ENCODE peak calls at places on chromosomes 12 and 14, in eight cellular contexts. R is natural killer cell; V is cardiac fibroblast; Q is stimulated activated CD8-positive, alpha-beta memory T cell treated with anti-CD3 and anti-CD28 coated beads, Interleukin-2, amount 100 ng/mL, for 1 hour; M is lower leg skin; L is fibroblast of lung; S is iPS-NIHi11; X is GM06990. J is an unnamed sample.

GRCh38 chr12:88299567-88300101 is 157.5 kb downstream of the TMTC3 start:
- DNase-seq in R (no peak), V (peak; percentile 92), Q (no peak), M (no peak), L (peak; percentile 96), S (no peak), X (peak; percentile 65), J (no peak)

GRCh38 chr14:24171422-24172260 is at the start of gene REC8:
- DNase-seq in R (peak; percentile 68), V (peak; percentile 88), Q (peak; percentile 43), M (no peak), L (peak; percentile 85), S (peak; percentile 98), X (peak; percentile 95), J (no peak)

GRCh38 chr12:10366875-10367274 is 23.0 kb downstream of the KLRK1 start:
- DNase-seq in R (no peak), V (peak; percentile 66), Q (no peak), M (no peak), L (peak; percentile 78), S (no peak), X (no peak), J (peak; percentile 25)

GRCh38 chr14:53519137-53519536 is 366.0 kb upstream of the DDHD1 start:
- DNase-seq in R (no peak), V (no peak), Q (no peak), M (no peak), L (no peak), S (no peak), X (no peak), J (no peak)

GRCh38 chr14:30988509-30988908 is 36.9 kb upstream of the AP4S1 start:
- DNase-seq in R (no peak), V (peak; percentile 17), Q (no peak), M (no peak), L (peak; percentile 26), S (no peak), X (no peak), J (no peak)

GRCh38 chr12:52434096-52434733 is at the start of gene KRT75:
- DNase-seq in R (no peak), V (no peak), Q (no peak), M (peak; percentile 81), L (no peak), S (no peak), X (no peak), J (no peak)

GRCh38 chr12:2248087-2248900 is 195.5 kb downstream of the CACNA1C start:
- DNase-seq in R (no peak), V (no peak), Q (no peak), M (no peak), L (peak; percentile 64), S (no peak), X (peak; percentile 36), J (no peak)

GRCh38 chr12:111143216-111143756 is 222.9 kb upstream of the MYL2 start:
- DNase-seq in R (no peak), V (no peak), Q (no peak), M (no peak), L (no peak), S (no peak), X (no peak), J (no peak)

GRCh38 chr12:95870897-95871296 is 12.1 kb downstream of the SNRPF start:
- DNase-seq in R (no peak), V (no peak), Q (no peak), M (no peak), L (no peak), S (no peak), X (no peak), J (no peak)

GRCh38 chr12:89756638-89757321 is 48.1 kb upstream of the ATP2B1 start:
- DNase-seq in R (no peak), V (peak; percentile 99), Q (no peak), M (no peak), L (peak; percentile 100), S (no peak), X (peak; percentile 83), J (peak; percentile 100)

GRCh38 chr14:37602605-37603453 is 7.4 kb downstream of the TTC6 start:
- DNase-seq in R (no peak), V (no peak), Q (no peak), M (no peak), L (no peak), S (no peak), X (no peak), J (no peak)

GRCh38 chr12:13124661-13125505 is 21.4 kb upstream of the GSG1 start:
- DNase-seq in R (no peak), V (peak; percentile 81), Q (no peak), M (no peak), L (peak; percentile 34), S (no peak), X (no peak), J (no peak)

GRCh38 chr14:98173291-98173690 is 1098.7 kb downstream of the BCL11B start:
- DNase-seq in R (no peak), V (no peak), Q (peak; percentile 25), M (no peak), L (no peak), S (no peak), X (no peak), J (no peak)

GRCh38 chr12:112939761-112940357 is 1.6 kb downstream of the OAS3 start:
- DNase-seq in R (no peak), V (no peak), Q (no peak), M (no peak), L (no peak), S (no peak), X (peak; percentile 54), J (no peak)

GRCh38 chr14:57835751-57836150 is 30.1 kb downstream of the SLC35F4 start:
- DNase-seq in R (no peak), V (peak; percentile 39), Q (no peak), M (no peak), L (no peak), S (no peak), X (no peak), J (no peak)

GRCh38 chr14:87131879-87132278 is 861.1 kb downstream of the GALC start:
- DNase-seq in R (no peak), V (no peak), Q (no peak), M (no peak), L (peak; percentile 52), S (no peak), X (no peak), J (no peak)

GRCh38 chr12:21429994-21430393 is 7.5 kb upstream of the PYROXD1 start:
- DNase-seq in R (no peak), V (no peak), Q (no peak), M (no peak), L (no peak), S (no peak), X (no peak), J (no peak)

GRCh38 chr12:132827763-132828703 is 636 bp downstream of the GOLGA3 start:
- DNase-seq in R (no peak), V (peak; percentile 74), Q (no peak), M (peak; percentile 88), L (peak; percentile 76), S (no peak), X (peak; percentile 47), J (no peak)

GRCh38 chr12:110555509-110556406 is 27.4 kb downstream of the PPTC7 start:
- DNase-seq in R (no peak), V (peak; percentile 49), Q (no peak), M (no peak), L (peak; percentile 84), S (no peak), X (no peak), J (no peak)

GRCh38 chr14:69504775-69505174 is 20.2 kb downstream of the PLEKHD1 start:
- DNase-seq in R (no peak), V (no peak), Q (no peak), M (no peak), L (no peak), S (no peak), X (no peak), J (no peak)

GRCh38 chr14:81272322-81272721 is 51.6 kb upstream of the GTF2A1 start:
- DNase-seq in R (no peak), V (no peak), Q (no peak), M (no peak), L (no peak), S (no peak), X (no peak), J (no peak)

GRCh38 chr14:51328942-51329350 is 88.9 kb downstream of the TMX1 start:
- DNase-seq in R (no peak), V (peak; percentile 47), Q (no peak), M (no peak), L (peak; percentile 68), S (no peak), X (no peak), J (no peak)

J was measured in SIG-M5.